ENCODE peak calls at places on chromosomes 16 and 17, in five cellular contexts. A is IMR-90, G is neuronal stem cell, E is H9, I is mesenchymal stem cell. V is an unnamed sample.

GRCh38 chr16:67000384-67001158 is 12.2 kb downstream of the CES4A start:
- DNase-seq in A (no peak), E (peak), G (no peak), I (peak), V (peak)

GRCh38 chr17:35486920-35487727 is 38.6 kb upstream of the SLFN13 start:
- DNase-seq in G (no peak), A (peak), I (peak), E (no peak), V (peak)

GRCh38 chr16:72938426-72939164 is 109.3 kb downstream of the ZFHX3 start:
- DNase-seq in E (no peak), G (no peak), A (peak), I (peak), V (no peak)

GRCh38 chr16:89093602-89094251 is at the start of gene ACSF3:
- DNase-seq in A (peak), G (peak), I (peak), E (no peak), V (no peak)

GRCh38 chr17:82752371-82753200 is 721 bp downstream of the TBCD start:
- DNase-seq in G (no peak), A (no peak), E (no peak), I (peak), V (no peak)

GRCh38 chr17:40538019-40538935 is 27.0 kb downstream of the CCR7 start:
- DNase-seq in E (no peak), A (peak), I (no peak), G (no peak), V (no peak)

GRCh38 chr17:40559016-40559853 is 6.0 kb downstream of the CCR7 start:
- DNase-seq in I (no peak), A (no peak), E (peak), G (no peak), V (no peak)

GRCh38 chr16:3789375-3790067 is 72.2 kb upstream of the TRAP1 start:
- DNase-seq in A (no peak), G (no peak), E (no peak), I (no peak), V (no peak)

GRCh38 chr17:19337712-19338023 is 24.9 kb downstream of the B9D1 start:
- DNase-seq in G (no peak), A (no peak), E (no peak), I (no peak), V (no peak)

GRCh38 chr16:28196331-28196987 is 15.3 kb downstream of the XPO6 start:
- DNase-seq in G (no peak), I (no peak), E (no peak), A (no peak), V (no peak)

GRCh38 chr17:27832851-27833250 is 32.5 kb upstream of the NOS2 start:
- DNase-seq in E (no peak), A (no peak), I (no peak), G (no peak), V (no peak)

GRCh38 chr17:27424516-27424915 is 31.7 kb upstream of the KSR1 start:
- DNase-seq in A (no peak), I (no peak), E (no peak), G (no peak), V (no peak)

GRCh38 chr16:67151431-67152097 is 766 bp upstream of the B3GNT9 start:
- DNase-seq in I (peak), G (no peak), E (no peak), A (no peak), V (no peak)

GRCh38 chr17:82062076-82062983 is 3.3 kb downstream of the DUS1L start:
- DNase-seq in I (no peak), G (no peak), A (no peak), E (no peak), V (no peak)

GRCh38 chr17:78924481-78925151 is 571 bp downstream of the TIMP2 start:
- DNase-seq in E (peak), G (no peak), I (no peak), A (no peak), V (peak)

GRCh38 chr16:56667581-56668571 is at the start of gene MT1G:
- DNase-seq in G (no peak), I (no peak), A (no peak), E (peak), V (no peak)

DNA sequence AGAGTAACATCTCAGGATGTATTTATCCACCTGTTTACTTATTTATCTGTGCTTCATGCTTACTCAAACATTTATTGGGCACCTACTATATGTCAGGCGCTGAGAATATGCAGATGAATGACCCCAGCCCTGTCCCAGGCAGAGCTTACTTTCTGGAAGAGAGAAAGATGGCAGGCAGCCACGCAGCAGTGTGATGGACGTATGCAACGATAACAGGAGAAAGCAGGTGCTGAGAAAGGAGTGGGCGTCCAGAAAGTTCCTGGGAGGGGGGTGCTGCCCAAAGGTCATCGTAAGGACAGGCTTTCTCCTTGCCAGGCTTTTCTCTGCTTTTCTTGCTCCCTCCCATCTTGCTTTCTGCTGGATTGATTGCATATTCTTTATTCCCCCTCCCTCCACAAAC is 124.5 kb downstream of the GAS7 start:
- DNase-seq in I (no peak), A (no peak), G (no peak), E (no peak), V (no peak)
- H2AFZ ChIP-seq in I (no peak), A (no peak), G (no peak), E (no peak), V (no peak)

GRCh38 chr16:81142864-81143263 is 46.7 kb upstream of the GCSH start:
- DNase-seq in I (no peak), G (no peak), A (no peak), E (no peak), V (no peak)

GRCh38 chr16:81140930-81141780 is 45.0 kb upstream of the GCSH start:
- DNase-seq in I (no peak), A (no peak), E (peak), G (no peak), V (peak)

GRCh38 chr16:81137754-81138153 is 41.6 kb upstream of the GCSH start:
- DNase-seq in G (no peak), E (no peak), A (no peak), I (no peak), V (no peak)

GRCh38 chr16:81136331-81137011 is 40.3 kb upstream of the GCSH start:
- DNase-seq in G (no peak), A (no peak), I (no peak), E (no peak), V (no peak)

GRCh38 chr16:81137012-81137335 is 40.8 kb upstream of the GCSH start:
- DNase-seq in A (peak), G (no peak), I (peak), E (no peak), V (no peak)
- H4K8ac ChIP-seq in A (no peak), G (no peak), I (no peak), E (no peak), V (no peak)

GRCh38 chr16:14372471-14372870 is 257.6 kb downstream of the PARN start:
- DNase-seq in I (no peak), A (no peak), G (no peak), E (no peak), V (no peak)

GRCh38 chr16:14369734-14370598 is 260.1 kb downstream of the PARN start:
- DNase-seq in E (no peak), I (no peak), G (no peak), A (no peak), V (no peak)

GRCh38 chr16:14370736-14371234 is 259.3 kb downstream of the PARN start:
- DNase-seq in I (no peak), G (no peak), A (no peak), E (no peak), V (no peak)

GRCh38 chr16:14373406-14373805 is 256.7 kb downstream of the PARN start:
- DNase-seq in I (no peak), A (no peak), E (no peak), G (no peak), V (no peak)

GRCh38 chr16:14371778-14372431 is 258.2 kb downstream of the PARN start:
- DNase-seq in E (peak), G (peak), I (no peak), A (no peak), V (no peak)
- H2AFZ ChIP-seq in E (no peak), G (peak), I (no peak), A (no peak), V (no peak)

DNA sequence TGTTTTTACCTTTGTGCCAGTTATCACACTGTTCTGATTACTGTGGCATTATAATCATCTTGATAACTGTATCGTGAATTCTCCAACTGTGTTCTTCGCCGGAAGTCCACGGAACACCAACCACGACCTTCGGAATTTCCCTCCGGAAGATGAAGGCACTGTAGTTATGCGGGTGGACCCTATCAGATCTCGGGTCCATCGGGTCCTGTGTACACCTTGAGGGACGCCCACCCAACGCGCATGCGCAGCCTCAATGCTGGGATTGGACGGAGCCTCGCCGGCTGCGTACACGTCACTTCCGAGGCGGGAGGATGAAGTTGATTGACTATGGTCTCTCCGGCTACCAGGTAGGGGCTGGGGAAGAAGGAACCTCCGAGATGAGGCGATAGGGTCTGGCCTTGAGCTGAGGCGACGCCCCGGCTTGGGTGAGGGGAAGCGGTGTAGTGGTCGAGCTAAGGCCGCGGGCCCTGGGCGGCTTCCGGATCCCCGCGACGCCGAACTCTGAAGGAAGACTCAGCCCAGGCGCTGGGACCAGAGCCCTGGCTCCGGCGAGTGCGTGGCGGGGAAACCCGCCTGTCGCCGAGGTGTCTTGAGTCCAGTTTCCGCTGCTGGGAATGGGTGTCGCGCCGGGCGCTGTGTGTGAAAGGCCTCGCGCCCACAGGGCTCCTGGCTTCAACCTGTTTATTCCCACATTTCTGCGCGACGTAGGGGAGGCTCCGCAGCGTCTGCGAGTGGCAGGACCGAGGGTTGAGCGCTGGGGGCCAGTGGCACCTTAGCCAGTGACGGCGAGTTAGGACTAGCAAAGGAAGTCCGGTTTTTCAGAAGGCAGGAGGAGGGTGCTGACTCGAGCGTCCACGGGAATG is at the start of gene DHRS7B:
- DNase-seq in E (peak), G (peak), A (peak), I (peak), V (peak)
- H4K8ac ChIP-seq in E (no peak), G (no peak), A (peak), I (peak), V (peak)

GRCh38 chr16:64225696-64226095 is 896.2 kb downstream of the CDH11 start:
- DNase-seq in E (no peak), A (peak), G (no peak), I (no peak), V (no peak)

DNA sequence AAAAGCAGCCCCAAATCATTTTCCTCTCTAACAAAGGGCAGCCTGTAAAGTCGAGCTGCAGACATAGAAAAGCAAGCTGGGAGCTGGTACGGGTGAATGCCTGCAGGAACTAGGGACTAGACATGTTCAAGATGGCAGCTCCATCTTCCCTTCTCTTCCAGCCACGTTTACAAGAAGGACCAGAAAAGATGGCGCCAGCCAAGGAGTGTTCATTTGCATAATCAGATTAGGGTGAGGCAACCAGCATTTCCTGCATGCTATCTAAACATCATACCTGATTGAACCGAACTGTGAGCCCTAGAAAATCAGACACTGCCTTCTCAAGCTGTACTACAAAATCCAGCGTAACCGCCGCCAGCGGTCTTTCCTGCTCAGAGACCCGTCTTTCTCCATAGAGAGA is 896.8 kb downstream of the CDH11 start:
- DNase-seq in E (no peak), G (no peak), I (no peak), A (no peak), V (no peak)
- H2AFZ ChIP-seq in E (no peak), G (peak), I (no peak), A (no peak), V (no peak)

GRCh38 chr17:45060824-45061605 is at the start of gene NMT1:
- DNase-seq in E (peak), A (peak), I (peak), G (peak), V (peak)
- H4K8ac ChIP-seq in E (no peak), A (peak), I (peak), G (no peak), V (peak)

GRCh38 chr17:51598824-51599223 is 338.5 kb downstream of the UTP18 start:
- DNase-seq in G (no peak), I (no peak), E (peak), A (no peak), V (no peak)
- H2AFZ ChIP-seq in G (no peak), I (no peak), E (no peak), A (no peak), V (no peak)

GRCh38 chr16:1049113-1049975 is 23.2 kb upstream of the SSTR5 start:
- DNase-seq in G (no peak), I (no peak), A (no peak), E (no peak), V (no peak)

GRCh38 chr16:1047123-1047522 is 25.4 kb upstream of the SSTR5 start:
- DNase-seq in I (no peak), E (no peak), A (no peak), G (no peak), V (no peak)

GRCh38 chr16:1049976-1050247 is 22.6 kb upstream of the SSTR5 start:
- DNase-seq in E (no peak), G (no peak), I (no peak), A (no peak), V (no peak)

GRCh38 chr16:1047801-1048200 is 24.7 kb upstream of the SSTR5 start:
- DNase-seq in E (no peak), I (no peak), A (no peak), G (no peak), V (no peak)

GRCh38 chr16:1048442-1049112 is 24.0 kb upstream of the SSTR5 start:
- DNase-seq in E (peak), I (peak), G (peak), A (peak), V (peak)
- H4K8ac ChIP-seq in E (no peak), I (no peak), G (peak), A (no peak), V (peak)

V was measured in H1.